ENCODE peak calls at places on chromosomes 1 and 21, in five cellular contexts. U, F, Y, I and Q are unnamed samples.

GRCh38 chr1:93036672-93037071 is 42.4 kb upstream of the MTF2 start:
- DNase-seq in U (no peak), I (no peak), F (no peak), Y (no peak), Q (no peak)

GRCh38 chr1:201332021-201332420 is 45.5 kb downstream of the TNNT2 start:
- DNase-seq in F (no peak), Y (no peak), U (no peak), I (no peak), Q (no peak)

GRCh38 chr1:96253281-96254035 is 468.1 kb upstream of the PTBP2 start:
- DNase-seq in F (no peak), U (no peak), Y (no peak), I (no peak), Q (no peak)

GRCh38 chr1:23470282-23471070 is 13.5 kb downstream of the ASAP3 start:
- DNase-seq in Y (no peak), I (peak; percentile 91), F (peak; percentile 16), U (peak; percentile 80), Q (no peak)

GRCh38 chr1:220046052-220046930 is at the start of gene EPRS1:
- DNase-seq in I (peak; percentile 100), Y (peak; percentile 95), U (peak; percentile 94), F (peak; percentile 97), Q (peak; percentile 97)

GRCh38 chr1:172185206-172185605 is 235.3 kb upstream of the C1orf105 start:
- DNase-seq in U (no peak), I (peak; percentile 30), Y (no peak), F (no peak), Q (no peak)

GRCh38 chr1:228228601-228229074 is 20.8 kb downstream of the OBSCN start:
- DNase-seq in U (no peak), Y (peak; percentile 73), I (peak; percentile 84), F (peak; percentile 72), Q (peak; percentile 94)

GRCh38 chr1:248681651-248682050 is 20.9 kb downstream of the OR14I1 start:
- DNase-seq in Y (no peak), F (no peak), I (no peak), U (no peak), Q (no peak)

GRCh38 chr21:46096596-46096981 is 1.3 kb upstream of the COL6A2 start:
- DNase-seq in F (no peak), U (peak; percentile 9), I (no peak), Y (no peak), Q (no peak)

GRCh38 chr1:213759359-213760181 is 228.2 kb upstream of the PROX1 start:
- DNase-seq in I (no peak), U (no peak), F (no peak), Y (no peak), Q (no peak)

GRCh38 chr1:38585971-38586370 is 273.6 kb downstream of the RRAGC start:
- DNase-seq in Y (no peak), U (no peak), I (peak; percentile 30), F (no peak), Q (no peak)

GRCh38 chr1:65431111-65431705 is 10.7 kb downstream of the LEPR start:
- DNase-seq in U (no peak), F (peak; percentile 48), I (peak; percentile 36), Y (no peak), Q (peak; percentile 42)

GRCh38 chr1:40391688-40392145 is 18.2 kb downstream of the SMAP2 start:
- DNase-seq in F (no peak), U (no peak), I (no peak), Y (no peak), Q (peak; percentile 79)

GRCh38 chr1:217924924-217925323 is 293.8 kb downstream of the SPATA17 start:
- DNase-seq in F (no peak), I (peak; percentile 11), Y (no peak), U (no peak), Q (no peak)

GRCh38 chr1:159056069-159056698 is 20.4 kb downstream of the AIM2 start:
- DNase-seq in U (no peak), F (no peak), I (no peak), Y (no peak), Q (no peak)

GRCh38 chr1:110390692-110391232 is at the start of gene SLC16A4:
- DNase-seq in I (peak; percentile 86), F (peak; percentile 53), U (no peak), Y (peak; percentile 49), Q (peak; percentile 69)

GRCh38 chr1:183287191-183287675 is 101.2 kb downstream of the LAMC2 start:
- DNase-seq in F (peak; percentile 55), Y (no peak), I (peak; percentile 83), U (peak; percentile 36), Q (no peak)

GRCh38 chr21:45130324-45130774 is 56.0 kb downstream of the ADARB1 start:
- DNase-seq in U (no peak), I (peak; percentile 71), F (peak; percentile 55), Y (no peak), Q (peak; percentile 71)

GRCh38 chr1:43914576-43915525 is 18.8 kb upstream of the ARTN start:
- DNase-seq in I (no peak), U (no peak), F (no peak), Y (no peak), Q (peak; percentile 81)

GRCh38 chr1:26787706-26788514 is at the start of gene PIGV:
- DNase-seq in F (peak; percentile 59), I (peak; percentile 71), U (peak; percentile 89), Y (no peak), Q (peak; percentile 80)

GRCh38 chr1:209813902-209814301 is 8.0 kb upstream of the IRF6 start:
- DNase-seq in I (no peak), F (no peak), U (no peak), Y (no peak), Q (no peak)

GRCh38 chr1:221891708-221892107 is 149.8 kb upstream of the DUSP10 start:
- DNase-seq in Y (no peak), U (no peak), I (no peak), F (no peak), Q (peak; percentile 80)

GRCh38 chr1:154500533-154500932 is 1.5 kb upstream of the TDRD10 start:
- DNase-seq in U (no peak), F (no peak), Y (no peak), I (no peak), Q (no peak)

GRCh38 chr21:26842976-26843911 is 2.0 kb downstream of the ADAMTS1 start:
- DNase-seq in Y (peak; percentile 81), I (peak; percentile 94), F (peak; percentile 96), U (peak; percentile 94), Q (peak; percentile 96)

GRCh38 chr1:211340622-211341487 is 14.2 kb downstream of the TRAF5 start:
- DNase-seq in U (no peak), F (no peak), I (no peak), Y (no peak), Q (no peak)

GRCh38 chr1:211345719-211346118 is 19.1 kb downstream of the TRAF5 start:
- DNase-seq in I (peak; percentile 49), F (no peak), U (no peak), Y (no peak), Q (no peak)

GRCh38 chr1:211341999-211342398 is 15.4 kb downstream of the TRAF5 start:
- DNase-seq in U (no peak), F (no peak), Y (no peak), I (no peak), Q (no peak)

GRCh38 chr1:211343607-211344334 is 17.1 kb downstream of the TRAF5 start:
- DNase-seq in F (no peak), Y (no peak), U (no peak), I (peak; percentile 14), Q (peak; percentile 23)

DNA sequence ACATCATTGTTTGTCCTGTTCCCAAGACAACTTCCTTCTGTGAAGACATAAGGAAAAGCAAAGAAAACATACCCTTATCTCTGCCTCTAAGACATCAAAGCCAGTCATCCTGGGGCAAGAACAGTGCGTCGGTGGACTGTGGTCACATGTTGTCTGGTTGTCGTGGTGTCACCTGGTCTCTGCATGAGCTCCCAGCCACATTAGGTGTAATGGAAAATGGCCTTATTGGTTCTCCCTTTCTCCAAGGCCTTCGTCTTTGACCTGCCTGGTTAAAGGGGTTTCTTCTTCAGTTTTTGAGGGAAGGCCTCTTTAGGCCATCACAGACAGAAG is 17.7 kb downstream of the TRAF5 start:
- DNase-seq in I (peak; percentile 15), F (peak; percentile 82), Y (no peak), U (no peak), Q (no peak)
- H3K4me3 ChIP-seq in I (no peak overlapping the region), F (no peak overlapping the region), Y (no peak overlapping the region), U (no peak overlapping the region), Q (no peak overlapping the region)

DNA sequence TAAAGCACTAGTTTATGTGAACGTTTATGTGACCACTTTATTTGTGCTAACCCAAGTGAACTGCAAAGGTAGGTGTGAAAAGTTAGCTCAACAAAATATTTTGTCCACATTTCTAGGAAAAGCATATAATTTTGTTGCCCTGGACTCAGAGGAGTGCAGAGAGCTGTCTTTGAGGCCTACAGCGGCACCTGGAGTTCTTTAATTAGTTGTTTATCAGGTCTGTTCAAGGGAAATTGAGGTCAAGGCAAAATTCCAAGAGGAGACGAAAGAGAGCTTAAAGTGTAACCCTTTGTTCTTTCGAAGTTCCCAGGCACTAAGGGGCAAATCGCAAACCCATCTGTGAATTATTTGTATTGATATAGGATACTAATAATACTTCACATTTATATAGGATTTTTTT is 1.4 kb downstream of the GIPC2 start:
- DNase-seq in U (no peak), Y (no peak), F (no peak), I (no peak), Q (no peak)
- H3K4me3 ChIP-seq in U (peak overlapping the region; percentile 79), Y (no peak overlapping the region), F (no peak overlapping the region), I (no peak overlapping the region), Q (no peak overlapping the region)

GRCh38 chr1:231235526-231235925 is 5.5 kb upstream of the GNPAT start:
- DNase-seq in Y (no peak), I (no peak), U (no peak), F (no peak), Q (no peak)
- H3K4me3 ChIP-seq in Y (no peak overlapping the region), I (no peak overlapping the region), U (peak overlapping the region; percentile 33), F (no peak overlapping the region), Q (no peak overlapping the region)

DNA sequence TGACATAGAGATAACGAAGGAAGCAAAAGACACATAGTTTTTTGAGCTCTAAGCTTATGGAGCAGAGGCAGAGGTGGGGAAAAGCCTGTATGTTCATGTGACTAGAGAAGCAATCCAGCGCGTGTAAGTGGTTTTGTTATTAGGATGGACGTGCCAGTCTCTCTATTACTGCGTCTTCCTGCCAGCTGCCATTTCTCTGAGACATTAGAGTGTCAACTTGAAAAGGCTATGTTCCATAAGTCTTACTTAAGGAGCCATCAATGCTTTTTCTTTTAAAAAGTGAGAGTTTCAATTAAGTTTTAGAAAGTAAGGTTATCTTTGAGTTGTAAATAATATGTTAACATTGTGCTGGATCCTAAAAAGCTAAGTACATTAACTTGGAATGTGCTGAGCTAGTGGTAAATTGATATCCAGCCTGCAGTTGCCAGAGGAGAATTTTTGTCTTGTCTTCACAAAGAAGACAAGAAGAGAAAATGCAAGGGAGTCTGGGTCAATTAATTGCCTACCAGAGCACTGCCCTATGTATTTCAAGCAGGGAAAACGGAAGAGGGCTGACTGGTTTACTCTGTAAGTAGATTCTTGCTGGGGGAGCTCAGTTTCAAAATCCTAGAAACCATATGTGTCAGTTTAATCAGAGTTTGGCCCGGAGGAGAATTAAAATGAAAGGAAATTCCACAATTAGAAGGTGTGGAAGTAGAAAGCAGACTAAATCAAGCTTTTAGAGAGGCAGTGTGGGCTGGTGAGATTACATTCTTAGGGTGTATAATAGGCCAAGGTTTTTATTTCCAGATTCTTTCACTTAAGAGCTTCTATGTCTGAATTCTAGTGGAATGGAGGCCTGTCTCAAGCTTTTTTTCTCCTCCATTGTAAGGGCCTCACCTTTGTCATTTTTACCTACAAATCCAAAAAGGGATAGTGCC is 162.0 kb upstream of the B3GALT2 start:
- DNase-seq in U (no peak), F (no peak), Y (no peak), I (peak; percentile 39), Q (peak; percentile 13)
- H3K4me3 ChIP-seq in U (no peak overlapping the region), F (no peak overlapping the region), Y (no peak overlapping the region), I (no peak overlapping the region), Q (no peak overlapping the region)